ENCODE peak calls at places on chromosomes 1 and 21, in six cellular contexts. S is breast epithelium; L is left ventricle myocardium inferior; I is cardiac fibroblast; U is progenitor cell of endocrine pancreas; B is CD8-positive, alpha-beta T cell. P is an unnamed sample.

GRCh38 chr1:115495603-115496002 is 146.2 kb upstream of the VANGL1 start:
- DNase-seq in S (no peak), L (no peak), I (peak; percentile 74), U (no peak), B (no peak), P (no peak)

GRCh38 chr1:25091671-25092070 is 140.6 kb downstream of the SYF2 start:
- DNase-seq in S (no peak), L (no peak), I (no peak), U (no peak), B (no peak), P (no peak)

GRCh38 chr1:60279798-60280197 is 206.2 kb upstream of the C1orf87 start:
- DNase-seq in S (no peak), L (no peak), I (peak; percentile 65), U (no peak), B (no peak), P (no peak)

GRCh38 chr1:21296509-21297354 is 6.5 kb upstream of the ECE1 start:
- DNase-seq in S (no peak), L (no peak), I (no peak), U (no peak), B (no peak), P (no peak)

GRCh38 chr1:210407207-210407886 is 78.6 kb downstream of the HHAT start:
- DNase-seq in S (peak; percentile 71), L (peak; percentile 57), I (peak; percentile 59), U (peak; percentile 65), B (peak; percentile 76), P (peak; percentile 79)

GRCh38 chr1:225897595-225898514 is 8.9 kb upstream of the LEFTY1 start:
- DNase-seq in S (no peak), L (no peak), I (no peak), U (no peak), B (peak; percentile 57), P (no peak)

GRCh38 chr1:67939942-67940341 is 106.7 kb upstream of the GNG12 start:
- DNase-seq in S (no peak), L (no peak), I (no peak), U (no peak), B (no peak), P (no peak)

GRCh38 chr21:16423921-16424320 is 694.1 kb downstream of the USP25 start:
- DNase-seq in S (no peak), L (no peak), I (peak; percentile 34), U (no peak), B (no peak), P (no peak)

GRCh38 chr1:41963636-41964035 is 44.9 kb upstream of the HIVEP3 start:
- DNase-seq in S (no peak), L (no peak), I (peak; percentile 68), U (no peak), B (no peak), P (no peak)

GRCh38 chr1:88462481-88463261 is 221.4 kb upstream of the PKN2 start:
- DNase-seq in S (no peak), L (peak; percentile 38), I (peak; percentile 19), U (peak; percentile 18), B (no peak), P (peak; percentile 31)

GRCh38 chr1:41394918-41395598 is 33.8 kb downstream of the FOXO6 start:
- DNase-seq in S (no peak), L (no peak), I (no peak), U (no peak), B (no peak), P (no peak)

GRCh38 chr1:178702141-178702540 is 22.9 kb upstream of the RALGPS2 start:
- DNase-seq in S (no peak), L (no peak), I (peak; percentile 70), U (no peak), B (no peak), P (no peak)

GRCh38 chr1:98360864-98361263 is 300.7 kb upstream of the SNX7 start:
- DNase-seq in S (no peak), L (no peak), I (no peak), U (no peak), B (no peak), P (no peak)
- TF ChIP-seq CTCF in S (no peak), L (no peak), I (no peak), U (no peak), B (no peak), P (no peak)

DNA sequence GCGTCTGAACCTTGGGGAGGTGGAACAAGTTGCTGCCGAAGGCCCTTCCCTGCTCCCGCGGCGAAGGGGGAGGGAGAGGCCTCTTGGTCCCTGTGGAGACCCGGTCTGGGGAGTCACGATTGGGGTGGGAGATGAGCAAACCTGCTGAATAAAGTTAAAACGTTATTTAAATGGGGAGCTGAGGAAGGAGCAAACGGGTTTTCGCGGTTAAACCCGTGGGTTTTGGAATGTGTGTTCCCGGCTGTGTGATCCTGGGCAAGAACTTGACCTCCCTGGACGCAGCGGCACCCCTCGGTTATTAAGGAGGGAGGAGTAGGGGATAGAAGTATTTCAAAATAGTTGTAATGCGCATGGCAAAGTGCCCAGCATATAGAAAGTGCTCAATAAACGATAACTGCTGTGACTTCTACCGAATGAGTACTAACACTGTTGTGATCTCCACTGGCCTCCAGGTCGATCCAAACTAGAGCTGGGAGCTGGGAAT is 3.4 kb downstream of the FAM110D start:
- DNase-seq in S (no peak), L (no peak), I (peak; percentile 37), U (no peak), B (no peak), P (no peak)
- TF ChIP-seq CTCF in S (no peak), L (no peak), I (no peak), U (no peak), B (no peak), P (no peak)

GRCh38 chr1:229709620-229710019 is 83.6 kb downstream of the URB2 start:
- DNase-seq in S (no peak), L (no peak), I (peak; percentile 10), U (no peak), B (no peak), P (no peak)

GRCh38 chr1:229714306-229714705 is 88.3 kb downstream of the URB2 start:
- DNase-seq in S (no peak), L (no peak), I (no peak), U (no peak), B (no peak), P (no peak)

GRCh38 chr1:229714964-229715603 is 89.0 kb downstream of the URB2 start:
- DNase-seq in S (peak; percentile 57), L (no peak), I (peak; percentile 51), U (no peak), B (peak; percentile 21), P (no peak)

GRCh38 chr1:229716064-229716463 is 90.0 kb downstream of the URB2 start:
- DNase-seq in S (no peak), L (no peak), I (no peak), U (no peak), B (no peak), P (no peak)

GRCh38 chr1:229710746-229711145 is 84.7 kb downstream of the URB2 start:
- DNase-seq in S (no peak), L (no peak), I (peak; percentile 47), U (no peak), B (no peak), P (no peak)
- TF ChIP-seq CTCF in S (no peak), L (no peak), I (peak; percentile 16), U (peak; percentile 17), B (no peak), P (peak; percentile 26)

DNA sequence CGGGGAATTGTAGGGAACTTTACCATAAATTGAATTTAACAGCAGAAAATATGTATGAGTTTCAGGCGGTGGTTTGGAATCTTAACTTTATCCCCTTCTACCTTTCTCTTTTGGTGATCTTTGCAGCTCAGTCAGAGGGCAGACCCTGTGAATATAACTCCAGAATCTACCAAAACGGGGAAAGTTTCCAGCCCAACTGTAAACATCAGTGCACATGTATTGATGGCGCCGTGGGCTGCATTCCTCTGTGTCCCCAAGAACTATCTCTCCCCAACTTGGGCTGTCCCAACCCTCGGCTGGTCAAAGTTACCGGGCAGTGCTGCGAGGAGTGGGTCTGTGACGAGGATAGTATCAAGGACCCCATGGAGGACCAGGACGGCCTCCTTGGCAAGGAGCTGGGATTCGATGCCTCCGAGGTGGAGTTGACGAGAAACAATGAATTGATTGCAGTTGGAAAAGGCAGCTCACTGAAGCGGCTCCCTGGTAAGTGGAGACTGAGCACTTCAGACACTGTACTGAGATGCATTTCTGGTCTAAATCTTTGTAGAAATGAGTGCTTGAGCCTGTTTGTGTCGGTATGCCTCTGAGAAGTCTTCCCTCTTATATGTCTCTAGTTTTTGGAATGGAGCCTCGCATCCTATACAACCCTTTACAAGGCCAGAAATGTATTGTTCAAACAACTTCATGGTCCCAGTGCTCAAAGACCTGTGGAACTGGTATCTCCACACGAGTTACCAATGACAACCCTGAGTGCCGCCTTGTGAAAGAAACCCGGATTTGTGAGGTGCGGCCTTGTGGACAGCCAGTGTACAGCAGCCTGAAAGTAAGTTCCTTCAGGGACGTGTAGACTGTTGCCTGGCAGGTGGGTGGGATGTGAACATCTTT is 1.5 kb downstream of the CCN1 start:
- DNase-seq in S (peak; percentile 70), L (peak; percentile 22), I (peak; percentile 82), U (no peak), B (no peak), P (peak; percentile 26)
- TF ChIP-seq CTCF in S (peak; percentile 55), L (peak; percentile 58), I (peak; percentile 55), U (peak; percentile 51), B (no peak), P (peak; percentile 51)

DNA sequence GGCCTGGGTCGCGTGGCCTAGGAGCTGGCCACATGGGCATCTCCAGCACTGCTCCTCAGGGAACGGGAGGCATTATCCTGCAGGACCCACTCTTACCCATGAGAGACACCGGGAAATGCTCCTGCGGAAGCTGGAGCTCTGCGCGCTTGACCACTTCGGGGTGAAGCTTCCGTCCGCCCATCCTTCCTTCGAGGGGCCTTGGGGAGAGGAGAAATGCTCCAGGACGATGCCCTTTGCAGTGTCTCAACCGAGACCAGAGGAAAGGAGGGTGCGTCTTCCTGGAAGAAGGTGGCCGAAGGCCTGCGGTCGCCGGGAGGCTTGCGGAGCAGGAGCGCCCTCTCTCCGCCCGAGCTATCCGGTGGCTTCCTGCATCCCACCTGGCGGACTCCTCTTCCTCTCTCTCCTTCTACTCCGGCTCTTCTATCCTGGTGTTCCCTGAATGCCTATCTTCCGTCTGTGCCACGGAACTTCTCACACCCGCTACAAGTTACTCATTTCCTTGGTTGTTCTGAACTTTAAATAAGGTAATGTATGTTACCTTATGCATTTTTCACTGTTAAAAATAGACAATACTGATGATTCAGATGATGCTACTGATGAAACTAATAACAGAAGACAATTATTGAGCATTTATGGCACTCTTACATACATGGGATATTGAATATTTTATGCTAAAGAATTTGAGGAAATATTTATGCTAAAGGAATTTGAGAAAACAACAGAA is 91.4 kb downstream of the PRKAB2 start:
- DNase-seq in S (no peak), L (no peak), I (no peak), U (no peak), B (no peak), P (no peak)
- TF ChIP-seq CTCF in S (no peak), L (no peak), I (no peak), U (peak; percentile 13), B (no peak), P (no peak)

GRCh38 chr1:27575861-27576331 is 28.0 kb downstream of the AHDC1 start:
- DNase-seq in S (no peak), L (peak; percentile 85), I (peak; percentile 34), U (peak; percentile 59), B (no peak), P (no peak)
- TF ChIP-seq CTCF in S (no peak), L (peak; percentile 27), I (no peak), U (no peak), B (no peak), P (no peak)

GRCh38 chr1:108049083-108049819 is 84.3 kb upstream of the VAV3 start:
- DNase-seq in S (no peak), L (peak; percentile 41), I (peak; percentile 22), U (no peak), B (no peak), P (peak; percentile 27)
- TF ChIP-seq CTCF in S (no peak), L (peak; percentile 57), I (peak; percentile 49), U (peak; percentile 62), B (peak; percentile 50), P (peak; percentile 59)

P was measured in neural crest cell.